ENCODE peak calls at places on chromosomes 12 and 14, in nine cellular contexts. F is Ammon's horn; Q is LHCN-M2; S is cardiac fibroblast; I is CD4-positive, alpha-beta T cell; B is COLO829; X is IMR-90; E is NCI-H1417; L is EL. K is an unnamed sample.
A peak's percentile ranks its signal among the peaks of the same experiment; 100 is the strongest.

GRCh38 chr12:127214196-127214595 is 1052.8 kb upstream of the TMEM132C start:
- DNase-seq in F (no peak), Q (no peak), S (no peak), I (no peak), B (no peak), X (no peak), E (no peak), L (no peak), K (no peak)

GRCh38 chr12:7375145-7375543 is 68.8 kb downstream of the CD163L1 start:
- DNase-seq in F (no peak), Q (no peak), S (no peak), I (no peak), B (no peak), X (no peak), E (no peak), L (no peak), K (no peak)

GRCh38 chr14:63200035-63200740 is 4.1 kb upstream of the RHOJ start:
- DNase-seq in F (no peak), Q (no peak), S (peak; percentile 35), I (no peak), B (no peak), X (no peak), E (no peak), L (no peak), K (no peak)

GRCh38 chr12:32477714-32478113 is 78.4 kb downstream of the FGD4 start:
- DNase-seq in F (no peak), Q (peak; percentile 86), S (no peak), I (no peak), B (no peak), X (no peak), E (no peak), L (no peak), K (no peak)

GRCh38 chr12:124637586-124637985 is 70.2 kb upstream of the NCOR2 start:
- DNase-seq in F (no peak), Q (no peak), S (no peak), I (no peak), B (no peak), X (no peak), E (no peak), L (no peak), K (peak; percentile 55)

GRCh38 chr12:96434107-96434506 is 33.9 kb upstream of the CDK17 start:
- DNase-seq in F (no peak), Q (peak; percentile 98), S (peak; percentile 84), I (peak; percentile 41), B (peak; percentile 80), X (peak; percentile 100), E (no peak), L (peak; percentile 82), K (no peak)

GRCh38 chr12:43836455-43836989 is 641 bp downstream of the TMEM117 start:
- DNase-seq in F (peak; percentile 28), Q (peak; percentile 41), S (peak; percentile 59), I (no peak), B (peak; percentile 47), X (peak; percentile 46), E (no peak), L (peak; percentile 13), K (no peak)

GRCh38 chr12:107318804-107319535 is 225.6 kb upstream of the CRY1 start:
- DNase-seq in F (no peak), Q (peak; percentile 26), S (peak; percentile 37), I (peak; percentile 15), B (no peak), X (peak; percentile 51), E (peak; percentile 57), L (peak; percentile 53), K (peak; percentile 11)

GRCh38 chr12:42584539-42585174 is 4.9 kb downstream of the PRICKLE1 start:
- DNase-seq in F (no peak), Q (peak; percentile 88), S (peak; percentile 43), I (no peak), B (no peak), X (no peak), E (no peak), L (no peak), K (no peak)

GRCh38 chr12:1760566-1761382 is 59.6 kb upstream of the LRTM2 start:
- DNase-seq in F (no peak), Q (peak; percentile 89), S (peak; percentile 26), I (no peak), B (peak; percentile 54), X (peak; percentile 65), E (no peak), L (peak; percentile 89), K (no peak)

GRCh38 chr12:43293396-43293795 is 258.6 kb downstream of the ADAMTS20 start:
- DNase-seq in F (no peak), Q (no peak), S (peak; percentile 35), I (no peak), B (no peak), X (no peak), E (no peak), L (no peak), K (no peak)

GRCh38 chr14:54567224-54567633 is 301 bp downstream of the SAMD4A start:
- DNase-seq in F (no peak), Q (no peak), S (peak; percentile 38), I (no peak), B (no peak), X (no peak), E (no peak), L (peak; percentile 53), K (no peak)

GRCh38 chr12:65656904-65657351 is 167.4 kb upstream of the HMGA2 start:
- DNase-seq in F (no peak), Q (peak; percentile 100), S (peak; percentile 73), I (no peak), B (peak; percentile 79), X (peak; percentile 99), E (no peak), L (peak; percentile 99), K (no peak)

GRCh38 chr12:72264548-72265175 is 7.5 kb upstream of the TRHDE start:
- DNase-seq in F (peak; percentile 21), Q (no peak), S (peak; percentile 20), I (no peak), B (no peak), X (peak; percentile 48), E (peak; percentile 20), L (peak; percentile 43), K (no peak)

GRCh38 chr12:131734336-131735152 is 23.7 kb downstream of the SFSWAP start:
- DNase-seq in F (no peak), Q (no peak), S (no peak), I (no peak), B (no peak), X (no peak), E (no peak), L (no peak), K (no peak)

GRCh38 chr12:125157177-125157576 is 91.9 kb downstream of the AACS start:
- DNase-seq in F (no peak), Q (no peak), S (no peak), I (no peak), B (no peak), X (no peak), E (no peak), L (no peak), K (no peak)

GRCh38 chr14:63204407-63205280 is at the start of gene RHOJ:
- DNase-seq in F (peak; percentile 39), Q (peak; percentile 10), S (peak; percentile 42), I (no peak), B (no peak), X (peak; percentile 32), E (no peak), L (peak; percentile 37), K (no peak)

GRCh38 chr12:124556896-124557501 is 10.4 kb downstream of the NCOR2 start:
- DNase-seq in F (peak; percentile 72), Q (no peak), S (no peak), I (no peak), B (no peak), X (no peak), E (no peak), L (no peak), K (no peak)

K was measured in mucosa of descending colon.